ENCODE peak calls at places on chromosomes 2 and 18, in nine cellular contexts. One of them, this sample, is unnamed.

GRCh38 chr2:52386433-52386832 is 1354.5 kb upstream of the NRXN1 start:
- DNase-seq in HepG2: no peak
- DNase-seq in HCT116: no peak
- DNase-seq in GM23338: no peak
- DNase-seq in A549: no peak
- DNase-seq in SK-N-SH: no peak
- DNase-seq in K562: no peak
- DNase-seq in GM12878: no peak
- DNase-seq in Panc1: no peak
- DNase-seq in this sample: no peak

GRCh38 chr2:20925265-20925889 is 102.5 kb upstream of the LDAH start:
- DNase-seq in HepG2: no peak
- DNase-seq in HCT116: no peak
- DNase-seq in GM23338: peak; percentile 50
- DNase-seq in A549: no peak
- DNase-seq in SK-N-SH: no peak
- DNase-seq in K562: peak; percentile 15
- DNase-seq in GM12878: no peak
- DNase-seq in Panc1: no peak
- DNase-seq in this sample: no peak

GRCh38 chr2:64854773-64855237 is 134.4 kb upstream of the SLC1A4 start:
- DNase-seq in HepG2: no peak
- DNase-seq in HCT116: no peak
- DNase-seq in GM23338: no peak
- DNase-seq in A549: no peak
- DNase-seq in SK-N-SH: no peak
- DNase-seq in K562: peak; percentile 75
- DNase-seq in GM12878: no peak
- DNase-seq in Panc1: no peak
- DNase-seq in this sample: no peak

GRCh38 chr2:203811491-203812221 is 55.9 kb upstream of the CTLA4 start:
- DNase-seq in HepG2: peak; percentile 60
- DNase-seq in HCT116: peak; percentile 62
- DNase-seq in GM23338: no peak
- DNase-seq in A549: peak; percentile 45
- DNase-seq in SK-N-SH: no peak
- DNase-seq in K562: no peak
- DNase-seq in GM12878: no peak
- DNase-seq in Panc1: peak; percentile 52
- DNase-seq in this sample: peak; percentile 77

GRCh38 chr2:202721621-202722020 is 86.9 kb downstream of the FAM117B start:
- DNase-seq in HepG2: peak; percentile 6
- DNase-seq in HCT116: no peak
- DNase-seq in GM23338: peak; percentile 26
- DNase-seq in A549: no peak
- DNase-seq in SK-N-SH: no peak
- DNase-seq in K562: no peak
- DNase-seq in GM12878: no peak
- DNase-seq in Panc1: no peak
- DNase-seq in this sample: no peak

GRCh38 chr18:55289775-55290174 is 298.2 kb downstream of the TCF4 start:
- DNase-seq in HepG2: no peak
- DNase-seq in HCT116: no peak
- DNase-seq in GM23338: no peak
- DNase-seq in A549: no peak
- DNase-seq in SK-N-SH: no peak
- DNase-seq in K562: no peak
- DNase-seq in GM12878: no peak
- DNase-seq in Panc1: no peak
- DNase-seq in this sample: no peak

GRCh38 chr2:88874063-88874657 is 182.7 kb downstream of the RPIA start:
- DNase-seq in HepG2: peak; percentile 53
- DNase-seq in HCT116: peak; percentile 48
- DNase-seq in GM23338: peak; percentile 81
- DNase-seq in A549: peak; percentile 30
- DNase-seq in SK-N-SH: peak; percentile 39
- DNase-seq in K562: peak; percentile 50
- DNase-seq in GM12878: no peak
- DNase-seq in Panc1: peak; percentile 30
- DNase-seq in this sample: peak; percentile 14

GRCh38 chr2:64819774-64820688 is 166.3 kb upstream of the SERTAD2 start:
- DNase-seq in HepG2: no peak
- DNase-seq in HCT116: no peak
- DNase-seq in GM23338: no peak
- DNase-seq in A549: no peak
- DNase-seq in SK-N-SH: no peak
- DNase-seq in K562: no peak
- DNase-seq in GM12878: peak; percentile 78
- DNase-seq in Panc1: no peak
- DNase-seq in this sample: no peak

GRCh38 chr2:189149981-189150380 is 29.6 kb downstream of the COL5A2 start:
- DNase-seq in HepG2: no peak
- DNase-seq in HCT116: no peak
- DNase-seq in GM23338: no peak
- DNase-seq in A549: no peak
- DNase-seq in SK-N-SH: no peak
- DNase-seq in K562: no peak
- DNase-seq in GM12878: no peak
- DNase-seq in Panc1: peak; percentile 80
- DNase-seq in this sample: no peak

GRCh38 chr2:84924173-84925106 is 19.0 kb downstream of the TMSB10 start:
- DNase-seq in HepG2: peak; percentile 95
- DNase-seq in HCT116: no peak
- DNase-seq in GM23338: peak; percentile 78
- DNase-seq in A549: no peak
- DNase-seq in SK-N-SH: no peak
- DNase-seq in K562: peak; percentile 36
- DNase-seq in GM12878: peak; percentile 87
- DNase-seq in Panc1: no peak
- DNase-seq in this sample: no peak

GRCh38 chr2:162164802-162165201 is 12.8 kb upstream of the GCG start:
- DNase-seq in HepG2: no peak
- DNase-seq in HCT116: no peak
- DNase-seq in GM23338: no peak
- DNase-seq in A549: no peak
- DNase-seq in SK-N-SH: no peak
- DNase-seq in K562: no peak
- DNase-seq in GM12878: no peak
- DNase-seq in Panc1: no peak
- DNase-seq in this sample: no peak

GRCh38 chr2:9191044-9191481 is 15.5 kb upstream of the ASAP2 start:
- DNase-seq in HepG2: peak; percentile 82
- DNase-seq in HCT116: no peak
- DNase-seq in GM23338: peak; percentile 59
- DNase-seq in A549: no peak
- DNase-seq in SK-N-SH: peak; percentile 69
- DNase-seq in K562: no peak
- DNase-seq in GM12878: no peak
- DNase-seq in Panc1: no peak
- DNase-seq in this sample: no peak

DNA sequence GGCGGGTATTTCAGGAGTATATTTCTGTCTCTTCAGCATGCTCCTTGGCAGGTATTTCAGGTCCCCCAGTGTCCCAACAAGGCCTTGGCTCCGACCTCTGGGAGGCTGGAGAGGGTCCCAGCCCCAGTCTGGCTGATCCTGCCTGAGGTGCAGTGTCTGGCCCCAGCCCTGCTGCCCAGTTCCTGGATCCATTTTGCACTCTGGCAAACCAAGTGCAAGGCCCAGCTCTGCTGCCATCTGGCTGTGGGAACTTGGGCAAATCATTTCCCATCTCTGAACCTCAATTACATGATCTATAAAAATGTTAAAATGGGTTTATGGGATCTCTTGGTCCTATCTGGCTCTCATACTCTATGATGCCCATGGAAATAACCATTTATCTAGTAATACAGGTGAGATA is 63.6 kb downstream of the ZBTB7C start:
- DNase-seq in HepG2: no peak
- DNase-seq in HCT116: peak; percentile 12
- DNase-seq in GM23338: peak; percentile 21
- DNase-seq in A549: no peak
- DNase-seq in SK-N-SH: no peak
- DNase-seq in K562: no peak
- DNase-seq in GM12878: no peak
- DNase-seq in Panc1: no peak
- DNase-seq in this sample: peak; percentile 32
- TF ChIP-seq REST in HepG2: no peak
- TF ChIP-seq REST in HCT116: no peak
- TF ChIP-seq REST in GM23338: no peak
- TF ChIP-seq REST in A549: no peak
- TF ChIP-seq REST in SK-N-SH: no peak
- TF ChIP-seq REST in K562: no peak
- TF ChIP-seq REST in GM12878: no peak
- TF ChIP-seq REST in Panc1: no peak
- TF ChIP-seq REST in this sample: no peak

DNA sequence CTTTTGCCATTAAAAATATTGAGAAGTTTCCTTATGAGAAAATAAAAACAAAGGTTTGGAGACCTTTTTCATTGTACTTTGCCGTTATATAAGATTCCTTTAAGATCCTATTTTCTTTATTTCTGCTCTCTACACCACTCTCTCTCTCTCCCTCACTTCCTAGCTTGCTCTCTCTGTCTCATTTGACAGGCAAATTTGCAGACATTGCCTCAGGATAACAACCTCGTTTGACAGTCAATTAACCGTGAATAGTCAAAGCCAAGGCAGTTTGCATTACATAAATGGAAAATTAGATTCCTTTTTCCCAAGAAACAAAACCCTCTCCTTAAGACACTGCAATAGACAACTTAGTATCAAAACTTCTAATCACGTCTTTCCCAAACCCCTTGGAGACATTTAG is 7.4 kb downstream of the SKOR2 start:
- DNase-seq in HepG2: no peak
- DNase-seq in HCT116: no peak
- DNase-seq in GM23338: no peak
- DNase-seq in A549: no peak
- DNase-seq in SK-N-SH: no peak
- DNase-seq in K562: no peak
- DNase-seq in GM12878: no peak
- DNase-seq in Panc1: no peak
- DNase-seq in this sample: no peak
- TF ChIP-seq REST in HepG2: no peak
- TF ChIP-seq REST in HCT116: no peak
- TF ChIP-seq REST in GM23338: no peak
- TF ChIP-seq REST in A549: no peak
- TF ChIP-seq REST in SK-N-SH: no peak
- TF ChIP-seq REST in K562: no peak
- TF ChIP-seq REST in GM12878: no peak
- TF ChIP-seq REST in Panc1: no peak
- TF ChIP-seq REST in this sample: no peak

GRCh38 chr2:100160396-100160795 is 18.0 kb upstream of the AFF3 start:
- DNase-seq in HepG2: no peak
- DNase-seq in HCT116: no peak
- DNase-seq in GM23338: no peak
- DNase-seq in A549: no peak
- DNase-seq in SK-N-SH: peak; percentile 55
- DNase-seq in K562: no peak
- DNase-seq in GM12878: no peak
- DNase-seq in Panc1: no peak
- DNase-seq in this sample: no peak

GRCh38 chr2:100161940-100162620 is 19.7 kb upstream of the AFF3 start:
- DNase-seq in HepG2: no peak
- DNase-seq in HCT116: no peak
- DNase-seq in GM23338: no peak
- DNase-seq in A549: no peak
- DNase-seq in SK-N-SH: no peak
- DNase-seq in K562: no peak
- DNase-seq in GM12878: no peak
- DNase-seq in Panc1: no peak
- DNase-seq in this sample: no peak

GRCh38 chr2:100166701-100167100 is 24.3 kb upstream of the AFF3 start:
- DNase-seq in HepG2: no peak
- DNase-seq in HCT116: no peak
- DNase-seq in GM23338: no peak
- DNase-seq in A549: no peak
- DNase-seq in SK-N-SH: no peak
- DNase-seq in K562: no peak
- DNase-seq in GM12878: no peak
- DNase-seq in Panc1: no peak
- DNase-seq in this sample: no peak

DNA sequence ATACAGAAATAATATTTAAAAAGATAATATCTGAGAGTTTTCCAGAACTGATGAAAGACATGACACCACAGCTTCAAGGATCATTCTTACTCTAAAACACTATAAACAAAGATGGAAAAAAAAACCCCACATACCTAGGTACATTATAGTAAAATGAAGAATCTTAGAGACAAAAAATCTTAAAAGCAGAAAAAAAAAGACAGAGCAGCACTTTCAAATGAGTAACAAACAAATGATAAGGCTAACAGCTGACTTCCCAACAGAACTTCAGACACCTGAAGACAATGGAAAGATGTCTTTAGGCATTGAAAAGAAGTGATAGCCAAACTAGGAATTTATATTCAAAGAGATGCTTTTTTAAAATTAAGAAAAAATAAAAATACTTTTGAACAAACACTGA is 21.2 kb upstream of the AFF3 start:
- DNase-seq in HepG2: no peak
- DNase-seq in HCT116: no peak
- DNase-seq in GM23338: no peak
- DNase-seq in A549: no peak
- DNase-seq in SK-N-SH: no peak
- DNase-seq in K562: no peak
- DNase-seq in GM12878: no peak
- DNase-seq in Panc1: no peak
- DNase-seq in this sample: no peak
- TF ChIP-seq REST in HepG2: no peak
- TF ChIP-seq REST in HCT116: no peak
- TF ChIP-seq REST in GM23338: no peak
- TF ChIP-seq REST in A549: no peak
- TF ChIP-seq REST in SK-N-SH: no peak
- TF ChIP-seq REST in K562: no peak
- TF ChIP-seq REST in GM12878: no peak
- TF ChIP-seq REST in Panc1: no peak
- TF ChIP-seq REST in this sample: no peak

DNA sequence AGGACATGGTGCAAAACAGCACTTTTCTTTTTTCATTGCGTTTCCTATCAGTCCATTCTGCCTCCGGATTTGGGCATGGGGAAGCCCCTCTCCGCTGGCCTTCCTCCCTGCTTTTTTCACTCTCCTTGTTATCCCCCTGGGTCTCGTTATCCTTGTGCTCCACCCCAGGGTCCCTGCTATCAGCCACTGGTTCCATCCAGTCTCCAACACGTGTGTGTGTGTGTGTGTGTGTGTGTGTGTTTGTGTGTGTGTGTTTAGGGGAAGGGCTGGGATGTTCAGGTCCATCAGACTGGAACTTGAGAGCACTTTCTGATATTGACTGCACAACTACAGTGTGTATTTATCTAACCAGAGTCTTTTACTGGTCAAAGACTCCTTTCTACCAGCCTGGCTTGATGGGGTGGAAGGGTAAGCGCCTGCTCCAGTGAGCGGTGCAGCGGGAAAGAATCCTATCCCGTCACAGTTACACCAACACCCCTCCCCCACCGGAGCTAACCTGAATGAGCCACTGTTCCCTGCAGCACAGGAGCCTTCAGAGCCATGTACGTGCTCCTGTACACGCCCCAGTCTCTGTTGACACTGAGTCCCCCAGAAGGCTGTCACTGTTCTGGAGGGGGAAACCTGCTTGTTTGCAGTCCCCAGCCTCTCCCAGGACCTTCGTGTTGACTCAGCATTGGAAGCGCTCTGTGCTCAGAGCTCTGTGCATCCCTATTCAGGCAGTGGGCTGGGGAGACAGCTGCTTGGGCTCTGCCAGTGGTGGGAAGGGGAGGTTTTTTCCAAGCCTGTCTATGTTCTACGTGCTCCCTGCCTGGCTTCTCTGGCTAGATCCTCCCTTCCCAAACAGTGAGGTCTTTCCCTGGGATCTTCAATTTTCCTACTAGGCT is 4.6 kb downstream of the INHA start:
- DNase-seq in HepG2: peak; percentile 100
- DNase-seq in HCT116: no peak
- DNase-seq in GM23338: peak; percentile 84
- DNase-seq in A549: no peak
- DNase-seq in SK-N-SH: no peak
- DNase-seq in K562: peak; percentile 25
- DNase-seq in GM12878: no peak
- DNase-seq in Panc1: no peak
- DNase-seq in this sample: no peak
- TF ChIP-seq REST in HepG2: no peak
- TF ChIP-seq REST in HCT116: no peak
- TF ChIP-seq REST in GM23338: no peak
- TF ChIP-seq REST in A549: no peak
- TF ChIP-seq REST in SK-N-SH: no peak
- TF ChIP-seq REST in K562: no peak
- TF ChIP-seq REST in GM12878: no peak
- TF ChIP-seq REST in Panc1: no peak
- TF ChIP-seq REST in this sample: no peak

This sample was measured in HL-60.